ENCODE peak calls at places on chromosome 1, in seven cellular contexts. One of them, this sample, is unnamed.

GRCh38 chr1:180178511-180179161 is 24.0 kb downstream of the QSOX1 start:
- DNase-seq in SK-N-SH: peak
- DNase-seq in hippocampal formation: no peak
- DNase-seq in dermis microvascular lymphatic vessel endothelial cell: peak
- DNase-seq in stimulated activated CD4-positive, alpha-beta T cell treated with anti-CD3 and anti-CD28 coated beads, Interleukin-2, amount 100 ng/mL, for 24 hours: peak
- DNase-seq in stimulated activated CD8-positive, alpha-beta memory T cell treated with anti-CD3 and anti-CD28 coated beads, Interleukin-4, amount 100 ng/mL, for 1 hour: peak
- DNase-seq in kidney tubule cell: peak
- DNase-seq in this sample: peak

GRCh38 chr1:30302808-30303310 is 420.5 kb downstream of the MATN1 start:
- DNase-seq in SK-N-SH: no peak
- DNase-seq in hippocampal formation: no peak
- DNase-seq in dermis microvascular lymphatic vessel endothelial cell: no peak
- DNase-seq in stimulated activated CD4-positive, alpha-beta T cell treated with anti-CD3 and anti-CD28 coated beads, Interleukin-2, amount 100 ng/mL, for 24 hours: no peak
- DNase-seq in stimulated activated CD8-positive, alpha-beta memory T cell treated with anti-CD3 and anti-CD28 coated beads, Interleukin-4, amount 100 ng/mL, for 1 hour: no peak
- DNase-seq in kidney tubule cell: no peak
- DNase-seq in this sample: no peak

GRCh38 chr1:98126740-98127139 is 205.9 kb upstream of the DPYD start:
- DNase-seq in SK-N-SH: peak
- DNase-seq in hippocampal formation: no peak
- DNase-seq in dermis microvascular lymphatic vessel endothelial cell: no peak
- DNase-seq in stimulated activated CD4-positive, alpha-beta T cell treated with anti-CD3 and anti-CD28 coated beads, Interleukin-2, amount 100 ng/mL, for 24 hours: no peak
- DNase-seq in stimulated activated CD8-positive, alpha-beta memory T cell treated with anti-CD3 and anti-CD28 coated beads, Interleukin-4, amount 100 ng/mL, for 1 hour: no peak
- DNase-seq in kidney tubule cell: no peak
- DNase-seq in this sample: no peak

GRCh38 chr1:57947471-57947870 is 523.6 kb upstream of the DAB1 start:
- DNase-seq in SK-N-SH: no peak
- DNase-seq in hippocampal formation: no peak
- DNase-seq in dermis microvascular lymphatic vessel endothelial cell: no peak
- DNase-seq in stimulated activated CD4-positive, alpha-beta T cell treated with anti-CD3 and anti-CD28 coated beads, Interleukin-2, amount 100 ng/mL, for 24 hours: no peak
- DNase-seq in stimulated activated CD8-positive, alpha-beta memory T cell treated with anti-CD3 and anti-CD28 coated beads, Interleukin-4, amount 100 ng/mL, for 1 hour: no peak
- DNase-seq in kidney tubule cell: no peak
- DNase-seq in this sample: no peak

GRCh38 chr1:211532086-211532439 is 40.1 kb upstream of the RD3 start:
- DNase-seq in SK-N-SH: no peak
- DNase-seq in hippocampal formation: no peak
- DNase-seq in dermis microvascular lymphatic vessel endothelial cell: no peak
- DNase-seq in stimulated activated CD4-positive, alpha-beta T cell treated with anti-CD3 and anti-CD28 coated beads, Interleukin-2, amount 100 ng/mL, for 24 hours: no peak
- DNase-seq in stimulated activated CD8-positive, alpha-beta memory T cell treated with anti-CD3 and anti-CD28 coated beads, Interleukin-4, amount 100 ng/mL, for 1 hour: no peak
- DNase-seq in kidney tubule cell: no peak
- DNase-seq in this sample: no peak

GRCh38 chr1:155176544-155177071 is 3.0 kb downstream of the TRIM46 start:
- DNase-seq in SK-N-SH: peak
- DNase-seq in hippocampal formation: peak
- DNase-seq in dermis microvascular lymphatic vessel endothelial cell: peak
- DNase-seq in stimulated activated CD4-positive, alpha-beta T cell treated with anti-CD3 and anti-CD28 coated beads, Interleukin-2, amount 100 ng/mL, for 24 hours: peak
- DNase-seq in stimulated activated CD8-positive, alpha-beta memory T cell treated with anti-CD3 and anti-CD28 coated beads, Interleukin-4, amount 100 ng/mL, for 1 hour: peak
- DNase-seq in kidney tubule cell: peak
- DNase-seq in this sample: peak

GRCh38 chr1:226563666-226564065 is 15.1 kb downstream of the STUM start:
- DNase-seq in SK-N-SH: no peak
- DNase-seq in hippocampal formation: no peak
- DNase-seq in dermis microvascular lymphatic vessel endothelial cell: no peak
- DNase-seq in stimulated activated CD4-positive, alpha-beta T cell treated with anti-CD3 and anti-CD28 coated beads, Interleukin-2, amount 100 ng/mL, for 24 hours: no peak
- DNase-seq in stimulated activated CD8-positive, alpha-beta memory T cell treated with anti-CD3 and anti-CD28 coated beads, Interleukin-4, amount 100 ng/mL, for 1 hour: no peak
- DNase-seq in kidney tubule cell: no peak
- DNase-seq in this sample: no peak

GRCh38 chr1:85934531-85934930 is 222.0 kb downstream of the COL24A1 start:
- DNase-seq in SK-N-SH: no peak
- DNase-seq in hippocampal formation: no peak
- DNase-seq in dermis microvascular lymphatic vessel endothelial cell: no peak
- DNase-seq in stimulated activated CD4-positive, alpha-beta T cell treated with anti-CD3 and anti-CD28 coated beads, Interleukin-2, amount 100 ng/mL, for 24 hours: no peak
- DNase-seq in stimulated activated CD8-positive, alpha-beta memory T cell treated with anti-CD3 and anti-CD28 coated beads, Interleukin-4, amount 100 ng/mL, for 1 hour: no peak
- DNase-seq in kidney tubule cell: no peak
- DNase-seq in this sample: no peak

GRCh38 chr1:10304295-10304694 is 93.9 kb downstream of the KIF1B start:
- DNase-seq in SK-N-SH: no peak
- DNase-seq in hippocampal formation: no peak
- DNase-seq in dermis microvascular lymphatic vessel endothelial cell: no peak
- DNase-seq in stimulated activated CD4-positive, alpha-beta T cell treated with anti-CD3 and anti-CD28 coated beads, Interleukin-2, amount 100 ng/mL, for 24 hours: no peak
- DNase-seq in stimulated activated CD8-positive, alpha-beta memory T cell treated with anti-CD3 and anti-CD28 coated beads, Interleukin-4, amount 100 ng/mL, for 1 hour: no peak
- DNase-seq in kidney tubule cell: no peak
- DNase-seq in this sample: no peak

GRCh38 chr1:4146101-4146500 is 246.0 kb upstream of the C1orf174 start:
- DNase-seq in SK-N-SH: no peak
- DNase-seq in hippocampal formation: no peak
- DNase-seq in dermis microvascular lymphatic vessel endothelial cell: no peak
- DNase-seq in stimulated activated CD4-positive, alpha-beta T cell treated with anti-CD3 and anti-CD28 coated beads, Interleukin-2, amount 100 ng/mL, for 24 hours: no peak
- DNase-seq in stimulated activated CD8-positive, alpha-beta memory T cell treated with anti-CD3 and anti-CD28 coated beads, Interleukin-4, amount 100 ng/mL, for 1 hour: no peak
- DNase-seq in kidney tubule cell: no peak
- DNase-seq in this sample: no peak

GRCh38 chr1:55826413-55827080 is 611.4 kb upstream of the USP24 start:
- DNase-seq in SK-N-SH: no peak
- DNase-seq in hippocampal formation: no peak
- DNase-seq in dermis microvascular lymphatic vessel endothelial cell: no peak
- DNase-seq in stimulated activated CD4-positive, alpha-beta T cell treated with anti-CD3 and anti-CD28 coated beads, Interleukin-2, amount 100 ng/mL, for 24 hours: no peak
- DNase-seq in stimulated activated CD8-positive, alpha-beta memory T cell treated with anti-CD3 and anti-CD28 coated beads, Interleukin-4, amount 100 ng/mL, for 1 hour: no peak
- DNase-seq in kidney tubule cell: no peak
- DNase-seq in this sample: no peak

GRCh38 chr1:84152649-84153056 is 8.6 kb downstream of the PRKACB start:
- DNase-seq in SK-N-SH: no peak
- DNase-seq in hippocampal formation: no peak
- DNase-seq in dermis microvascular lymphatic vessel endothelial cell: no peak
- DNase-seq in stimulated activated CD4-positive, alpha-beta T cell treated with anti-CD3 and anti-CD28 coated beads, Interleukin-2, amount 100 ng/mL, for 24 hours: no peak
- DNase-seq in stimulated activated CD8-positive, alpha-beta memory T cell treated with anti-CD3 and anti-CD28 coated beads, Interleukin-4, amount 100 ng/mL, for 1 hour: no peak
- DNase-seq in kidney tubule cell: peak
- DNase-seq in this sample: no peak

GRCh38 chr1:205098242-205098641 is 14.0 kb upstream of the TMEM81 start:
- DNase-seq in SK-N-SH: no peak
- DNase-seq in hippocampal formation: no peak
- DNase-seq in dermis microvascular lymphatic vessel endothelial cell: no peak
- DNase-seq in stimulated activated CD4-positive, alpha-beta T cell treated with anti-CD3 and anti-CD28 coated beads, Interleukin-2, amount 100 ng/mL, for 24 hours: no peak
- DNase-seq in stimulated activated CD8-positive, alpha-beta memory T cell treated with anti-CD3 and anti-CD28 coated beads, Interleukin-4, amount 100 ng/mL, for 1 hour: no peak
- DNase-seq in kidney tubule cell: no peak
- DNase-seq in this sample: no peak

GRCh38 chr1:167126317-167126716 is 32.4 kb downstream of the STYXL2 start:
- DNase-seq in SK-N-SH: no peak
- DNase-seq in hippocampal formation: no peak
- DNase-seq in dermis microvascular lymphatic vessel endothelial cell: no peak
- DNase-seq in stimulated activated CD4-positive, alpha-beta T cell treated with anti-CD3 and anti-CD28 coated beads, Interleukin-2, amount 100 ng/mL, for 24 hours: no peak
- DNase-seq in stimulated activated CD8-positive, alpha-beta memory T cell treated with anti-CD3 and anti-CD28 coated beads, Interleukin-4, amount 100 ng/mL, for 1 hour: no peak
- DNase-seq in kidney tubule cell: no peak
- DNase-seq in this sample: no peak

GRCh38 chr1:228544921-228545591 is 57.9 kb downstream of the RNF187 start:
- DNase-seq in SK-N-SH: no peak
- DNase-seq in hippocampal formation: no peak
- DNase-seq in dermis microvascular lymphatic vessel endothelial cell: no peak
- DNase-seq in stimulated activated CD4-positive, alpha-beta T cell treated with anti-CD3 and anti-CD28 coated beads, Interleukin-2, amount 100 ng/mL, for 24 hours: no peak
- DNase-seq in stimulated activated CD8-positive, alpha-beta memory T cell treated with anti-CD3 and anti-CD28 coated beads, Interleukin-4, amount 100 ng/mL, for 1 hour: no peak
- DNase-seq in kidney tubule cell: peak
- DNase-seq in this sample: no peak